ENCODE peak calls at places on chromosome 9, in nine cellular contexts. Z, X, I, A, H, F, C, R and N are unnamed samples.

GRCh38 chr9:126028746-126029145 is 281.6 kb downstream of the PBX3 start:
- DNase-seq in H (no peak), Z (no peak), R (no peak), A (no peak), F (no peak), C (no peak), X (no peak), I (no peak), N (no peak)

GRCh38 chr9:12718482-12719026 is 25.4 kb downstream of the TYRP1 start:
- DNase-seq in H (no peak), I (no peak), F (no peak), X (no peak), R (no peak), Z (peak; percentile 56), A (peak; percentile 18), C (no peak), N (peak; percentile 61)

GRCh38 chr9:128631636-128632035 is 25.0 kb downstream of the DYNC2I2 start:
- DNase-seq in H (no peak), R (no peak), I (no peak), A (no peak), C (no peak), Z (no peak), F (no peak), X (no peak), N (no peak)

GRCh38 chr9:86126998-86127972 is 27.9 kb upstream of the GOLM1 start:
- DNase-seq in A (peak; percentile 99), I (peak; percentile 92), R (peak; percentile 100), X (peak; percentile 43), Z (peak; percentile 12), C (peak; percentile 94), F (peak; percentile 96), H (peak; percentile 62), N (peak; percentile 69)

GRCh38 chr9:76067693-76068092 is 177.2 kb downstream of the PCSK5 start:
- DNase-seq in F (no peak), I (no peak), C (no peak), X (peak; percentile 5), Z (no peak), H (no peak), R (no peak), A (no peak), N (no peak)

GRCh38 chr9:129307227-129307970 is 129.3 kb upstream of the IER5L start:
- DNase-seq in H (no peak), X (no peak), F (no peak), Z (no peak), I (no peak), C (no peak), A (no peak), R (peak; percentile 65), N (no peak)

GRCh38 chr9:21160178-21160577 is 6.3 kb downstream of the IFNA21 start:
- DNase-seq in X (no peak), C (no peak), I (no peak), H (no peak), Z (peak; percentile 55), F (no peak), R (no peak), A (peak; percentile 29), N (peak; percentile 64)

GRCh38 chr9:137984520-137985257 is 107.1 kb downstream of the CACNA1B start:
- DNase-seq in R (no peak), C (no peak), H (no peak), A (no peak), I (no peak), Z (no peak), X (no peak), F (no peak), N (no peak)

GRCh38 chr9:135156525-135157510 is 69.3 kb downstream of the OLFM1 start:
- DNase-seq in I (no peak), R (no peak), C (no peak), Z (peak; percentile 50), X (no peak), F (peak; percentile 19), H (peak; percentile 81), A (peak; percentile 49), N (peak; percentile 54)

GRCh38 chr9:126819482-126819881 is 14.6 kb downstream of the ZBTB43 start:
- DNase-seq in R (no peak), F (no peak), X (no peak), C (no peak), I (no peak), Z (no peak), H (no peak), A (no peak), N (no peak)

GRCh38 chr9:124611106-124611505 is 103.9 kb upstream of the NR5A1 start:
- DNase-seq in H (no peak), I (no peak), X (no peak), R (no peak), F (no peak), Z (no peak), A (no peak), C (no peak), N (no peak)

GRCh38 chr9:126456802-126457547 is 130.3 kb downstream of the MVB12B start:
- DNase-seq in F (no peak), H (no peak), X (no peak), A (no peak), I (no peak), R (no peak), Z (no peak), C (no peak), N (no peak)

GRCh38 chr9:19485193-19485592 is 76.4 kb downstream of the ACER2 start:
- DNase-seq in Z (no peak), C (no peak), I (no peak), R (peak; percentile 11), H (no peak), X (no peak), F (no peak), A (no peak), N (no peak)

GRCh38 chr9:119398350-119398749 is 29.1 kb upstream of the BRINP1 start:
- DNase-seq in I (no peak), F (no peak), R (peak; percentile 68), H (no peak), A (no peak), X (no peak), C (no peak), Z (no peak), N (no peak)

GRCh38 chr9:18798518-18799290 is 234.3 kb downstream of the SAXO1 start:
- DNase-seq in X (no peak), C (no peak), Z (no peak), R (no peak), H (no peak), A (no peak), F (no peak), I (no peak), N (no peak)

GRCh38 chr9:34744295-34745221 is 34.6 kb upstream of the CCL21 start:
- DNase-seq in H (no peak), Z (no peak), F (peak; percentile 35), R (peak; percentile 59), X (no peak), A (peak; percentile 31), C (no peak), I (peak; percentile 35), N (peak; percentile 71)

GRCh38 chr9:115193777-115194176 is 75.8 kb upstream of the TNC start:
- DNase-seq in H (no peak), C (no peak), I (no peak), F (no peak), Z (no peak), R (no peak), A (no peak), X (no peak), N (no peak)

GRCh38 chr9:134783699-134784039 is 96.9 kb upstream of the FCN2 start:
- DNase-seq in F (no peak), I (no peak), C (no peak), Z (no peak), H (no peak), R (no peak), X (no peak), A (no peak), N (peak; percentile 40)

GRCh38 chr9:90773593-90773992 is 28.0 kb upstream of the SYK start:
- DNase-seq in F (no peak), C (peak; percentile 59), Z (peak; percentile 48), A (peak; percentile 55), X (no peak), H (no peak), R (peak; percentile 53), I (no peak), N (no peak)

GRCh38 chr9:92001244-92001643 is 51.2 kb upstream of the ROR2 start:
- DNase-seq in I (no peak), C (no peak), F (no peak), X (no peak), R (no peak), A (no peak), Z (no peak), H (no peak), N (no peak)

GRCh38 chr9:38066907-38067610 is 2.0 kb downstream of the SHB start:
- DNase-seq in A (no peak), Z (no peak), I (peak; percentile 84), H (no peak), C (peak; percentile 39), F (no peak), X (no peak), R (peak; percentile 74), N (peak; percentile 46)

GRCh38 chr9:85890962-85891361 is 50.0 kb upstream of the NAA35 start:
- DNase-seq in I (no peak), F (no peak), R (no peak), C (no peak), Z (no peak), A (no peak), H (no peak), X (no peak), N (no peak)

GRCh38 chr9:133953976-133954709 is 38.0 kb downstream of the VAV2 start:
- DNase-seq in H (no peak), C (no peak), F (no peak), I (no peak), Z (no peak), R (no peak), A (no peak), X (no peak), N (no peak)

GRCh38 chr9:74503219-74503618 is 6.1 kb downstream of the RORB start:
- DNase-seq in R (peak; percentile 32), C (no peak), A (no peak), H (no peak), X (no peak), Z (no peak), F (no peak), I (no peak), N (no peak)

GRCh38 chr9:37929441-37929895 is 25.5 kb upstream of the SLC25A51 start:
- DNase-seq in X (no peak), Z (no peak), H (no peak), C (no peak), I (no peak), R (no peak), A (peak; percentile 65), F (peak; percentile 58), N (peak; percentile 78)

GRCh38 chr9:109258619-109259321 is 62.1 kb downstream of the EPB41L4B start:
- DNase-seq in Z (no peak), A (no peak), X (no peak), H (no peak), R (peak; percentile 72), C (peak; percentile 70), F (no peak), I (no peak), N (no peak)

GRCh38 chr9:84862786-84863185 is 193.3 kb downstream of the NTRK2 start:
- DNase-seq in H (no peak), A (peak; percentile 38), C (no peak), X (no peak), R (no peak), F (no peak), I (no peak), Z (no peak), N (peak; percentile 46)